ENCODE peak calls at places on chromosomes 11 and 22, in eight cellular contexts. D is HCT116, W is endothelial cell of umbilical vein, B is HepG2, Y is K562, J is H1, K is GM12878, O is GM23338. G is an unnamed sample.

GRCh38 chr22:31044262-31044861 is 36.8 kb upstream of the SMTN start:
- DNase-seq in W (no peak), J (no peak), O (no peak), D (no peak), Y (no peak), K (no peak), B (peak), G (no peak)

GRCh38 chr22:39905686-39906085 is 4.8 kb downstream of the GRAP2 start:
- DNase-seq in B (no peak), Y (no peak), D (no peak), O (no peak), J (no peak), W (no peak), K (no peak), G (no peak)

GRCh38 chr22:30414525-30415047 is 11.0 kb upstream of the MTFP1 start:
- DNase-seq in B (no peak), O (no peak), K (no peak), W (peak), D (no peak), J (no peak), Y (no peak), G (no peak)

GRCh38 chr11:44766112-44766971 is 39.6 kb downstream of the TSPAN18 start:
- DNase-seq in J (peak), B (no peak), D (no peak), K (no peak), O (peak), Y (peak), W (peak), G (no peak)

GRCh38 chr11:21814169-21814568 is 378.7 kb upstream of the ANO5 start:
- DNase-seq in O (no peak), D (no peak), K (no peak), J (no peak), B (peak), W (no peak), Y (no peak), G (no peak)

GRCh38 chr22:30017824-30018223 is 62.4 kb upstream of the HORMAD2 start:
- DNase-seq in K (no peak), J (no peak), D (no peak), Y (no peak), W (no peak), O (no peak), B (no peak), G (no peak)

GRCh38 chr22:28029201-28029948 is 110.3 kb upstream of the PITPNB start:
- DNase-seq in O (peak), D (no peak), K (no peak), Y (no peak), J (peak), W (peak), B (no peak), G (no peak)

GRCh38 chr22:27349456-27349855 is 452.1 kb downstream of the MN1 start:
- DNase-seq in D (no peak), Y (no peak), B (no peak), K (no peak), J (no peak), O (no peak), W (no peak), G (no peak)

GRCh38 chr11:7613394-7613720 is 59.9 kb downstream of the CYB5R2 start:
- DNase-seq in B (peak), K (no peak), W (no peak), O (no peak), J (no peak), D (no peak), Y (no peak), G (no peak)

GRCh38 chr11:15232496-15232895 is 117.8 kb downstream of the INSC start:
- DNase-seq in K (no peak), Y (no peak), B (no peak), D (no peak), W (no peak), O (no peak), J (no peak), G (no peak)

GRCh38 chr22:33421859-33422258 is 363.7 kb upstream of the SYN3 start:
- DNase-seq in K (no peak), W (no peak), J (no peak), B (no peak), D (no peak), Y (no peak), O (no peak), G (no peak)

GRCh38 chr11:66002648-66003225 is 434 bp downstream of the BANF1 start:
- DNase-seq in K (no peak), B (peak), W (no peak), Y (peak), J (no peak), O (peak), D (no peak), G (no peak)
- TF ChIP-seq POLR2AphosphoS5 in K (peak), B (peak), W (peak), Y (no peak), J (peak), O (no peak), D (peak), G (no peak)

GRCh38 chr11:32427616-32427934 is 7.8 kb downstream of the WT1 start:
- DNase-seq in D (no peak), K (no peak), Y (no peak), B (no peak), W (no peak), O (no peak), J (no peak), G (no peak)

GRCh38 chr11:32426819-32427615 is 8.3 kb downstream of the WT1 start:
- DNase-seq in B (no peak), D (no peak), W (no peak), Y (peak), K (no peak), J (peak), O (peak), G (no peak)

GRCh38 chr11:32428665-32429293 is 6.6 kb downstream of the WT1 start:
- DNase-seq in K (no peak), B (no peak), W (no peak), J (no peak), O (peak), D (no peak), Y (no peak), G (no peak)

GRCh38 chr11:32427935-32428664 is 7.2 kb downstream of the WT1 start:
- DNase-seq in D (no peak), K (no peak), B (no peak), J (peak), Y (no peak), O (peak), W (no peak), G (no peak)

DNA sequence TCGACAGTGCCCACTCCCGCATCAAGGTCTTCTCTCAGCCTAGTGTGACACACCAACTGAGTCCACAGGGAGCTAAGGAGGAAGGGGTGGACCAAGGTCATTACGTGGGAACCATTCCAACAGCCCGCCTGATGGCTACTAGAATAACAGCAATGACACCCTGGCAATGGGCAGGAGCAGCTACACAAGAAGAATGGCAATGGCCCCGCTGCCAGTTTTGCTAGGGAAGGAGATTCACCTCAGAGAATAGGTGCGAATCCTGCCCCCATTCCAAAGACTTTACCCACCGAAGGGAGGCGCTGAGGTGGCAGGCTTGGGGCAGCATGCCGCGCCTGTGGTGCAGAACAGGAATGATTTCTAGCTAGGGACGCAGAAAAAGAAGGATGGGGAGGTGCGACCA is 9.1 kb downstream of the WT1 start:
- DNase-seq in Y (no peak), D (no peak), O (peak), B (no peak), W (no peak), J (peak), K (no peak), G (no peak)
- TF ChIP-seq EZH2 in Y (no peak), D (no peak), O (no peak), B (no peak), W (no peak), J (no peak), K (no peak), G (no peak)

GRCh38 chr22:43293661-43294392 is 49.3 kb downstream of the SCUBE1 start:
- DNase-seq in Y (peak), J (no peak), K (no peak), O (no peak), D (no peak), W (peak), B (peak), G (no peak)
- TF ChIP-seq POLR2AphosphoS5 in Y (no peak), J (no peak), K (no peak), O (no peak), D (no peak), W (no peak), B (no peak), G (no peak)

GRCh38 chr22:19290400-19291217 is 910 bp downstream of the CLTCL1 start:
- DNase-seq in O (peak), K (no peak), W (no peak), D (no peak), B (peak), J (no peak), Y (peak), G (no peak)
- TF ChIP-seq EZH2 in O (no peak), K (no peak), W (no peak), D (no peak), B (no peak), J (no peak), Y (peak), G (no peak)

DNA sequence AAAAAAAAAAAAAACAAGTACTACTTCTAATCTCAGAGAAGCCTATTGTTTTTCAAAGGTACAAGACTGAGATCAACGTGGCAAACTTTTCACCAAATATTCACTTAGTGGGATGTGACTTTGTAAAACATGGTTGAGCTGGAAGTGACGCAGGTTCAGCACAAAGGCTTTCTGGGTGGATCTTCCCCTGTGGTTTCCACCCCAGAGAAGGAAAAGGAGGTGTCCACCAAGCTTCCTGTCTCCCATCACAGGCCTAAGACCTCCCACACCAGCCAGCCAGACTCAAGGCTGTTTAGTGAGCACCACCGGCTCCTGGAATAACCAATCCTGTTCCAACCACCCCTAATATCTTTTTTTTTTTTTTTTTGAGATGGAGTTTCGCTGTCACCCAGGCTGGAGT is 5.7 kb downstream of the TMEM184B start:
- DNase-seq in D (no peak), Y (peak), J (no peak), K (no peak), B (no peak), W (peak), O (no peak), G (no peak)
- TF ChIP-seq POLR2AphosphoS5 in D (no peak), Y (no peak), J (no peak), K (no peak), B (no peak), W (no peak), O (no peak), G (no peak)

DNA sequence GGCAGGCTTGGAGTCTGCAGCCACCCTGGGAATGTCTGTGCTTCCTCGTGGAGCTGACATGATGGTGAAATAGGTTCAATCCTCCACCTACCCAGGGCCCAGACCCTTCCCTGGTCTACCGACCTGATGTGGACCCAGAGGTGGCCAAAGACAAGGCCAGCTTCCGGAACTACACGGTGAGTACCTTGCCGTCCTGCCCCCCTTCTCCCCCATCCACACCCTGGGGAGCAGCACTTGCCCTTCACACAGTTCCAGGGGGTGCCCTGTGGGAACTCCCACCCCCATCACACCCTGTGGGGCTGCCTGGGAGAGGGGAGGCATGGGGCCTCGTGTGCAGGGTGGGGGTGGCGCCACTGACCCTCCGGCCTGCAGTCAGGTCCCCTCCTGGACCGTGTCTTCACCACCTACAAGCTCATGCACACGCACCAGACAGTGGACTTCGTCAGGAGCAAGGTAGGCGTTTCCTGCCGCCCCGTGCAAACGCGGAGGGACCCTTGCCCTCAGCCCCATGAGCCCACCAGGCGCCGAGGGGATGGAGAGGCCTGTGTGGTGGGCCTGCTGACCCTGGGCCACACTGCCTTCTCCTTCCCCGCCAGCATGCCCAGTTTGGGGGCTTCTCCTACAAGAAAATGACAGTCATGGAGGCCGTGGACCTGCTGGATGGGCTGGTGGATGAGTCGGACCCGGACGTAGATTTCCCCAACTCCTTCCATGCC is 789 bp downstream of the MIOX start:
- DNase-seq in K (no peak), B (no peak), O (no peak), J (no peak), Y (no peak), W (no peak), D (no peak), G (no peak)
- TF ChIP-seq EZH2 in K (no peak), B (no peak), O (no peak), J (no peak), Y (no peak), W (no peak), D (no peak), G (no peak)

GRCh38 chr11:63978551-63979235 is 4.3 kb downstream of the COX8A start:
- DNase-seq in W (no peak), J (no peak), B (no peak), K (no peak), Y (no peak), D (no peak), O (peak), G (no peak)
- TF ChIP-seq POLR2AphosphoS5 in W (no peak), J (peak), B (no peak), K (no peak), Y (no peak), D (no peak), O (no peak), G (no peak)

G was measured in SK-N-MC.